ENCODE peak calls at places on chromosomes 11 and 22, in four cellular contexts. U is BJ, Q is HCT116, X is cardiac muscle cell. S is an unnamed sample.

GRCh38 chr11:69054397-69055211 is 5.9 kb downstream of the TPCN2 start:
- DNase-seq in U (no peak), Q (no peak), X (no peak), S (no peak)

GRCh38 chr22:29117799-29118477 is 45.1 kb downstream of the KREMEN1 start:
- DNase-seq in U (no peak), Q (no peak), X (no peak), S (no peak)

GRCh38 chr11:61834278-61835004 is 6.3 kb downstream of the FADS2 start:
- DNase-seq in U (no peak), Q (no peak), X (peak; percentile 13), S (no peak)

GRCh38 chr11:119779195-119780071 is 50.4 kb upstream of the NECTIN1 start:
- DNase-seq in U (no peak), Q (no peak), X (peak; percentile 67), S (no peak)

GRCh38 chr11:46235777-46236688 is 41.4 kb upstream of the CREB3L1 start:
- DNase-seq in U (no peak), Q (no peak), X (no peak), S (no peak)

GRCh38 chr11:72293910-72294533 is 50.0 kb upstream of the PHOX2A start:
- DNase-seq in U (no peak), Q (no peak), X (no peak), S (no peak)

GRCh38 chr11:90204407-90204806 is 18.4 kb downstream of the CHORDC1 start:
- DNase-seq in U (no peak), Q (no peak), X (no peak), S (no peak)

GRCh38 chr11:120344302-120345004 is 8.2 kb downstream of the ARHGEF12 start:
- DNase-seq in U (no peak), Q (peak; percentile 38), X (no peak), S (no peak)

GRCh38 chr11:120998581-120998980 is 25.3 kb upstream of the TBCEL start:
- DNase-seq in U (no peak), Q (no peak), X (no peak), S (no peak)

GRCh38 chr11:111541209-111542061 is 915 bp downstream of the LAYN start:
- DNase-seq in U (peak; percentile 68), Q (no peak), X (peak; percentile 36), S (peak; percentile 56)

GRCh38 chr22:44351685-44352377 is 39.1 kb upstream of the SHISAL1 start:
- DNase-seq in U (peak; percentile 71), Q (no peak), X (peak; percentile 42), S (peak; percentile 79)

GRCh38 chr22:19874307-19875060 is 19.8 kb upstream of the GNB1L start:
- DNase-seq in U (no peak), Q (no peak), X (peak; percentile 87), S (no peak)

GRCh38 chr11:100593321-100593720 is 93.8 kb upstream of the ARHGAP42 start:
- DNase-seq in U (no peak), Q (no peak), X (no peak), S (no peak)

GRCh38 chr11:40403321-40403720 is 1056.1 kb downstream of the LRRC4C start:
- DNase-seq in U (no peak), Q (no peak), X (no peak), S (no peak)

GRCh38 chr22:32144875-32145274 is 14.2 kb downstream of the C22orf42 start:
- DNase-seq in U (no peak), Q (no peak), X (no peak), S (no peak)

GRCh38 chr11:2891291-2891690 is 5.7 kb upstream of the CDKN1C start:
- DNase-seq in U (no peak), Q (no peak), X (peak; percentile 23), S (no peak)

GRCh38 chr11:122843281-122844150 is 5.2 kb downstream of the CRTAM start:
- DNase-seq in U (no peak), Q (no peak), X (no peak), S (no peak)

GRCh38 chr11:104895619-104896018 is 2.6 kb downstream of the CASP12 start:
- DNase-seq in U (no peak), Q (no peak), X (no peak), S (no peak)

GRCh38 chr11:45209904-45210699 is 63.7 kb downstream of the PRDM11 start:
- DNase-seq in U (no peak), Q (no peak), X (peak; percentile 75), S (no peak)

GRCh38 chr22:22556995-22557925 is 1.8 kb downstream of the PRAME start:
- DNase-seq in U (no peak), Q (no peak), X (no peak), S (no peak)

GRCh38 chr11:111766834-111767142 is 599 bp upstream of the PPP2R1B start:
- DNase-seq in U (no peak), Q (no peak), X (no peak), S (no peak)

GRCh38 chr22:50016308-50016987 is 3.9 kb upstream of the IL17REL start:
- DNase-seq in U (no peak), Q (no peak), X (no peak), S (no peak)

GRCh38 chr11:14454861-14455632 is 44.6 kb downstream of the COPB1 start:
- DNase-seq in U (no peak), Q (no peak), X (peak; percentile 24), S (no peak)

GRCh38 chr11:76793391-76793811 is 10.2 kb downstream of the TSKU start:
- DNase-seq in U (no peak), Q (no peak), X (no peak), S (no peak)

GRCh38 chr11:73314121-73314948 is 6.3 kb downstream of the ARHGEF17 start:
- DNase-seq in U (no peak), Q (no peak), X (peak; percentile 81), S (no peak)

GRCh38 chr22:27124336-27125023 is 467.1 kb downstream of the MIAT start:
- DNase-seq in U (no peak), Q (no peak), X (no peak), S (no peak)

GRCh38 chr11:19437760-19438159 is 197.0 kb upstream of the E2F8 start:
- DNase-seq in U (no peak), Q (no peak), X (no peak), S (no peak)

GRCh38 chr11:17528181-17528691 is 16.0 kb downstream of the USH1C start:
- DNase-seq in U (no peak), Q (no peak), X (peak; percentile 77), S (peak; percentile 9)

GRCh38 chr11:119101367-119101758 is 290 bp downstream of the DPAGT1 start:
- DNase-seq in U (no peak), Q (no peak), X (no peak), S (no peak)

GRCh38 chr22:44667829-44668189 is 34.2 kb upstream of the PRR5 start:
- DNase-seq in U (no peak), Q (no peak), X (no peak), S (no peak)

GRCh38 chr11:130623909-130624668 is 175.6 kb downstream of the ADAMTS15 start:
- DNase-seq in U (no peak), Q (no peak), X (no peak), S (no peak)
- TF ChIP-seq CTCF in U (peak; percentile 22), Q (no peak), X (no peak), S (peak; percentile 2)

DNA sequence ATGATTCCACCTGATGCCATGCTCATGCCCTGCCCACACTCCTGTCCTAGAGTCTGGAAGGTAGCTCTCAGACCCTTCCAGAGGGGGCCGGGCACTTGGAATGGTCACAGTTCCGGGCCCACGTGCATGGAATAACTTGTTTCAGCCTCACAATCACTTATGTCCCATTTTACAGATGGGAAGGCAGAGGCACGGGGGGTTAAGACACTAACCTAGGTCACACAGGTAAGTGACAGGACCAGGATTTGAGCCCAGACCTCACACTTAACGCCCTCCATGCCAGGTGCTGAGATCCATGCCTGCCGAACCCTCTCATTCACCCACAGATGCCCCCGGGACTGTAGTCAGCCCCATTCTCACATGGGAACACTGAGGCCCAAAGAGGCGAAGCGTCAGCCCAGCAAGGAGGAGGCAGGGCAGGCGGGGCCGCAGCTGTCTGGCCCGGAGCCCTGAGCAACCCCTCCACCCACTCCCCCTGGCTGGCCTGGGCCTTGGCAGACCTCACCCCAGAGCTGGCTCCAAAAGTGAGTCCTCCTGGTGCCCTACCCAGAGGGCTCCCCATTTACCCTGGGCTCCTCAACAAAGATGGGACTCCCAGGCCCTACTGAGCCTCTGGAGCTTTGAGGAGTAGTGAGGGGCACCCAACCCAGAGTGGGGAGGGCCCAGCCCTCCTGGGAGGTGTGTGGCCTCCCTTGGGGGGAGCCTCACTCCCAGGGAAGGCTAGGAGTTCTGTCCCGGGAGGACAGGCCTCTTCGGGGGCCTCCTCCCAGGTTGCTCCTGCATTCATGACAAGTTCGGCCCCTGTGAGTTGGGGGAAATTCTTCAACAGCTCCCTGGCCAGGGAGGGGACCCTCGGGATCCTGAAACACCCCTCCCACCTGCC is 2.4 kb upstream of the ALDH3B1 start:
- DNase-seq in U (no peak), Q (no peak), X (no peak), S (no peak)
- TF ChIP-seq CTCF in U (no peak), Q (no peak), X (no peak), S (no peak)

GRCh38 chr11:35463211-35463810 is 44.0 kb upstream of the SLC1A2 start:
- DNase-seq in U (no peak), Q (no peak), X (no peak), S (no peak)

GRCh38 chr11:35458846-35459245 is 39.5 kb upstream of the SLC1A2 start:
- DNase-seq in U (peak; percentile 9), Q (no peak), X (no peak), S (no peak)

GRCh38 chr11:35461917-35462316 is 42.6 kb upstream of the SLC1A2 start:
- DNase-seq in U (no peak), Q (no peak), X (no peak), S (no peak)

GRCh38 chr11:35466058-35466457 is 46.7 kb upstream of the SLC1A2 start:
- DNase-seq in U (no peak), Q (no peak), X (no peak), S (no peak)

DNA sequence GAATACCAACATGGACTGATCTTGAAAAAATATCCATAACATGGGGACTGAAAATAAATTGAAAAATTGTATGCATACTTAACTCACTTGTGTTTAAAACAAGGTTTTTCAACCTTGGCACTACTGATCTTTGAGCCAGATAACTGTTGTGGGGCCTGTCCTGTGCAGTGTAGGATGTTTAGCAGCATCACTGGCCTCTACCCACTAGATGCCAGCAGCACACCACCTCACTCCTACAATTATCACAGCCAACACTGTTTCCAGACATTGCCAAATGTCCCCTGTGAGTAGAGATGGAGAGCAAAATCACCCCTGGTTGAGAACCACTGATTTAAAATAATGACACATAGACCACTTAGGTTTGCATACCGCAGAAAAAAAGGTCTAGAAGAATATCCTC is 45.0 kb upstream of the SLC1A2 start:
- DNase-seq in U (no peak), Q (no peak), X (no peak), S (no peak)
- TF ChIP-seq CTCF in U (peak; percentile 21), Q (peak; percentile 30), X (no peak), S (peak; percentile 25)

DNA sequence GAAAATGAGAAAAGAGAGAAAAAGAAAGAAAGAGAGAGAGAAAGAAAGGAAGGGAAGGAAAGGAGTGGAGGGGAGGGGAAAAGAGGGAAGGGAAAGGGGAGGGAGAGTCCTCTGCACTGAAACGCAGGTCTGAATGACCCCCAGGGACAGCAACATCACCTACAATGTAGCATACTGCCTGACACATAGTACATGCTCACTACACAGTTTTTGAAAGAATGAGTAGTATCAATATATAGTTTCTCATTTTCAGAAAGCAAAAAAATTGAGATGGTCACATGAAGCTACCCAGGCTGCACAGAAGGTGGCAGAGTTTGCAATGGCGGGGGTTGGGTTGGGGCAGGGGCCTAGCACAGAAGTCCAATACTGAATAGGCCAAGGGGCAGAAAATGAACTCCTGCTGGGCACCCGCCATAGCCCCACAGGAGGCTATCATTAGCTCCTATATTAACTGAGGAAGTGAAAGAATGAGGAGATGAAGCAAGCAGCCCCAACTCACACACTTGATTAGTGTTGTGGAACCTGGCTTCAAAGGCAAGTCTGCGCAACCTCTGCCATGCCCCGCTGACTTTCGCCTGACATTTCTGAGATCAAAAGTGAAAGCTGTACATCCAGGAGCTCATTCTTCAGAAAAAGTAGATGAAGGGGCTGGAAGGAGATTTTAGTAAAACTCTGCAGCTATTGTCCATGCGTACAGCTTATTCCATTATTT is 241.2 kb upstream of the SYN3 start:
- DNase-seq in U (no peak), Q (no peak), X (no peak), S (no peak)
- TF ChIP-seq CTCF in U (no peak), Q (no peak), X (no peak), S (no peak)